ENCODE peak calls at places on chromosomes 13 and 19, in five cellular contexts. One of them, this sample, is unnamed.

GRCh38 chr19:8635422-8635821 is 5.0 kb downstream of the NFILZ start:
- DNase-seq in MCF 10A: peak; percentile 14
- DNase-seq in breast epithelium: no peak
- DNase-seq in uterus: no peak
- DNase-seq in AG04450: no peak
- DNase-seq in this sample: no peak

GRCh38 chr13:20669162-20669561 is 34.3 kb upstream of the IL17D start:
- DNase-seq in AG04450: no peak
- DNase-seq in uterus: no peak
- DNase-seq in MCF 10A: no peak
- DNase-seq in breast epithelium: no peak
- DNase-seq in this sample: no peak

GRCh38 chr13:97810152-97810551 is 143.3 kb upstream of the IPO5 start:
- DNase-seq in MCF 10A: peak; percentile 48
- DNase-seq in breast epithelium: no peak
- DNase-seq in AG04450: no peak
- DNase-seq in uterus: no peak
- DNase-seq in this sample: no peak

GRCh38 chr19:5679289-5680082 is 830 bp downstream of the MICOS13 start:
- DNase-seq in MCF 10A: no peak
- DNase-seq in breast epithelium: no peak
- DNase-seq in AG04450: no peak
- DNase-seq in uterus: no peak
- DNase-seq in this sample: no peak

GRCh38 chr19:11995174-11995573 is 30.3 kb downstream of the ZNF763 start:
- DNase-seq in AG04450: no peak
- DNase-seq in breast epithelium: no peak
- DNase-seq in MCF 10A: no peak
- DNase-seq in uterus: no peak
- DNase-seq in this sample: no peak

GRCh38 chr13:51764184-51765141 is 39.5 kb downstream of the DHRS12 start:
- DNase-seq in breast epithelium: no peak
- DNase-seq in AG04450: peak; percentile 77
- DNase-seq in MCF 10A: no peak
- DNase-seq in uterus: peak; percentile 60
- DNase-seq in this sample: peak; percentile 81

GRCh38 chr19:20365146-20365545 is 198.1 kb downstream of the ZNF486 start:
- DNase-seq in MCF 10A: no peak
- DNase-seq in uterus: peak; percentile 77
- DNase-seq in AG04450: no peak
- DNase-seq in breast epithelium: no peak
- DNase-seq in this sample: no peak

GRCh38 chr19:1079566-1080111 is 12.7 kb downstream of the ARHGAP45 start:
- DNase-seq in uterus: no peak
- DNase-seq in breast epithelium: no peak
- DNase-seq in AG04450: no peak
- DNase-seq in MCF 10A: no peak
- DNase-seq in this sample: no peak

GRCh38 chr19:43997631-43998290 is 5.0 kb upstream of the ZNF230 start:
- DNase-seq in MCF 10A: peak; percentile 45
- DNase-seq in breast epithelium: no peak
- DNase-seq in AG04450: no peak
- DNase-seq in uterus: no peak
- DNase-seq in this sample: no peak

GRCh38 chr19:38852231-38853044 is 2.7 kb upstream of the HNRNPL start:
- DNase-seq in uterus: peak; percentile 63
- DNase-seq in AG04450: no peak
- DNase-seq in breast epithelium: peak; percentile 68
- DNase-seq in MCF 10A: peak; percentile 58
- DNase-seq in this sample: peak; percentile 46

GRCh38 chr13:64274481-64275217 is 2859.0 kb upstream of the PCDH20 start:
- DNase-seq in uterus: no peak
- DNase-seq in AG04450: peak; percentile 0
- DNase-seq in breast epithelium: no peak
- DNase-seq in MCF 10A: no peak
- DNase-seq in this sample: no peak

GRCh38 chr19:55066107-55066709 is 3.3 kb upstream of the RDH13 start:
- DNase-seq in breast epithelium: no peak
- DNase-seq in AG04450: no peak
- DNase-seq in uterus: no peak
- DNase-seq in MCF 10A: peak; percentile 27
- DNase-seq in this sample: no peak

GRCh38 chr19:34104099-34104498 is 68.2 kb upstream of the LSM14A start:
- DNase-seq in breast epithelium: no peak
- DNase-seq in AG04450: no peak
- DNase-seq in MCF 10A: no peak
- DNase-seq in uterus: no peak
- DNase-seq in this sample: no peak
- TF ChIP-seq CTCF in breast epithelium: no peak
- TF ChIP-seq CTCF in AG04450: no peak
- TF ChIP-seq CTCF in MCF 10A: no peak
- TF ChIP-seq CTCF in uterus: no peak
- TF ChIP-seq CTCF in this sample: no peak

DNA sequence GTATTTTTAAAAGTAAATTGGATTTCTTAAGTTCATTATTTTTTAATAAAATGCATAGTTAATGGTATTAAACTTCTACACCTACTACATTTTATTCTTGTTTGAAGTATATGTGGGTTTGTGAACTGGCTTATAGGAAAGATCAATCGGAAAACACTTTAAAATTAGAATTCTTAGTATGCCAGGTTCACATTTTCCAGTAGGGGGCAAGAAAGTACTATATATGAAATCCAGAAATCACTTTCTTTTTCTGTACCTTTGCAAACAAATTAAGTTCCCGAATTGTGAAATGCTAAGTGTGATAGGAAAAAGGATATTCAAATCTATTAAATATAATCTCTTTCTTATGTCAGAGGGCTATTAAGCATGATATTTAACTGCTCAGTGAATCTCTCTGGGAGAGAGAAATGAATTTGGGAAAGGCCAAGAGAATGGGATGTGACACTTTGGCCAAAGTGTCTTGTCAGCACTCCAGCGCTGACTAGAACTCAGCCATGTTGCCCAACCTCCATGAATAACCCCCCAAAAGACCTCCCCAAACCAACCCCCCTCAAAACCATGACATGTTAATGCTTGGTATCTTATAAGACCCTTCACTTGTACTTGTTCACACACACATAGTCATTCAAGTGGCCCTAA is 122.6 kb upstream of the SLC10A2 start:
- DNase-seq in uterus: no peak
- DNase-seq in AG04450: no peak
- DNase-seq in breast epithelium: no peak
- DNase-seq in MCF 10A: peak; percentile 48
- DNase-seq in this sample: no peak
- TF ChIP-seq CTCF in uterus: no peak
- TF ChIP-seq CTCF in AG04450: peak; percentile 32
- TF ChIP-seq CTCF in breast epithelium: no peak
- TF ChIP-seq CTCF in MCF 10A: peak; percentile 54
- TF ChIP-seq CTCF in this sample: peak; percentile 21

GRCh38 chr13:84985860-84986259 is 813.4 kb downstream of the SLITRK6 start:
- DNase-seq in AG04450: no peak
- DNase-seq in breast epithelium: no peak
- DNase-seq in uterus: no peak
- DNase-seq in MCF 10A: no peak
- DNase-seq in this sample: no peak
- TF ChIP-seq CTCF in AG04450: peak; percentile 29
- TF ChIP-seq CTCF in breast epithelium: no peak
- TF ChIP-seq CTCF in uterus: no peak
- TF ChIP-seq CTCF in MCF 10A: no peak
- TF ChIP-seq CTCF in this sample: no peak

GRCh38 chr13:43584711-43585110 is 202.1 kb downstream of the ENOX1 start:
- DNase-seq in uterus: no peak
- DNase-seq in breast epithelium: no peak
- DNase-seq in MCF 10A: no peak
- DNase-seq in AG04450: no peak
- DNase-seq in this sample: no peak
- TF ChIP-seq CTCF in uterus: no peak
- TF ChIP-seq CTCF in breast epithelium: no peak
- TF ChIP-seq CTCF in MCF 10A: no peak
- TF ChIP-seq CTCF in AG04450: no peak
- TF ChIP-seq CTCF in this sample: no peak

GRCh38 chr19:13804830-13805683 is 9.8 kb downstream of the ZSWIM4 start:
- DNase-seq in AG04450: no peak
- DNase-seq in breast epithelium: no peak
- DNase-seq in MCF 10A: no peak
- DNase-seq in uterus: no peak
- DNase-seq in this sample: no peak
- TF ChIP-seq CTCF in AG04450: peak; percentile 15
- TF ChIP-seq CTCF in breast epithelium: no peak
- TF ChIP-seq CTCF in MCF 10A: no peak
- TF ChIP-seq CTCF in uterus: peak; percentile 31
- TF ChIP-seq CTCF in this sample: no peak

GRCh38 chr19:35739275-35740107 is 2.8 kb downstream of the IGFLR1 start:
- DNase-seq in AG04450: no peak
- DNase-seq in uterus: no peak
- DNase-seq in breast epithelium: no peak
- DNase-seq in MCF 10A: no peak
- DNase-seq in this sample: no peak
- TF ChIP-seq CTCF in AG04450: no peak
- TF ChIP-seq CTCF in uterus: no peak
- TF ChIP-seq CTCF in breast epithelium: no peak
- TF ChIP-seq CTCF in MCF 10A: no peak
- TF ChIP-seq CTCF in this sample: no peak

GRCh38 chr19:16389848-16390247 is 65.2 kb downstream of the KLF2 start:
- DNase-seq in breast epithelium: no peak
- DNase-seq in uterus: no peak
- DNase-seq in AG04450: no peak
- DNase-seq in MCF 10A: no peak
- DNase-seq in this sample: no peak

GRCh38 chr19:16394681-16395375 is 70.2 kb downstream of the KLF2 start:
- DNase-seq in breast epithelium: no peak
- DNase-seq in uterus: no peak
- DNase-seq in AG04450: no peak
- DNase-seq in MCF 10A: no peak
- DNase-seq in this sample: no peak

GRCh38 chr19:16391301-16392055 is 66.9 kb downstream of the KLF2 start:
- DNase-seq in MCF 10A: no peak
- DNase-seq in AG04450: no peak
- DNase-seq in uterus: no peak
- DNase-seq in breast epithelium: no peak
- DNase-seq in this sample: no peak

GRCh38 chr19:16397791-16398529 is 73.3 kb downstream of the KLF2 start:
- DNase-seq in MCF 10A: no peak
- DNase-seq in uterus: no peak
- DNase-seq in AG04450: no peak
- DNase-seq in breast epithelium: no peak
- DNase-seq in this sample: peak; percentile 64

DNA sequence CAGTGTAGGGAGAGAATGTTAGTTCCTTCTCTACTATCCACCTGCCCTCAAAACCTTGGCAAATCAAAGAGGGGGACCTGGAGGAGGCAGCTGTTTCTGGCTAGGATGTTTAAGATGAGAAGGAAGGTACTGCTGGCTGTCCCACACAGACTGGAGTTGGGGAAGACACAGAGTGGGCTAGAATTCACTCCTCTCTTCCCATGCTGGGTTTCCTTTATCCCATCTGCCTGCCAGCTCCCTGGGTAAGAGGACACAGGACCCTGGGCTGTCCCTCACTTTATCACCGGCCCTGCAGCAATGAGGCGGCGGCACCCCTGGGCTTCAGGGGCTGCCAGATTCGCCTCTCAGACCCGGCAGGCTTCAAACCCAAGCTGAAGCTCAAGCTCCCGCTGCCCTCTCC is 69.5 kb downstream of the KLF2 start:
- DNase-seq in uterus: no peak
- DNase-seq in AG04450: no peak
- DNase-seq in MCF 10A: no peak
- DNase-seq in breast epithelium: no peak
- DNase-seq in this sample: no peak
- TF ChIP-seq CTCF in uterus: no peak
- TF ChIP-seq CTCF in AG04450: no peak
- TF ChIP-seq CTCF in MCF 10A: no peak
- TF ChIP-seq CTCF in breast epithelium: no peak
- TF ChIP-seq CTCF in this sample: no peak

GRCh38 chr13:39049274-39049673 is 11.0 kb downstream of the NHLRC3 start:
- DNase-seq in MCF 10A: no peak
- DNase-seq in uterus: no peak
- DNase-seq in breast epithelium: no peak
- DNase-seq in AG04450: no peak
- DNase-seq in this sample: no peak

GRCh38 chr13:39052944-39053343 is 14.7 kb downstream of the NHLRC3 start:
- DNase-seq in MCF 10A: no peak
- DNase-seq in uterus: no peak
- DNase-seq in breast epithelium: no peak
- DNase-seq in AG04450: no peak
- DNase-seq in this sample: no peak

GRCh38 chr13:39054112-39054511 is 15.9 kb downstream of the NHLRC3 start:
- DNase-seq in uterus: no peak
- DNase-seq in AG04450: no peak
- DNase-seq in breast epithelium: no peak
- DNase-seq in MCF 10A: no peak
- DNase-seq in this sample: no peak

GRCh38 chr13:39048806-39049205 is 10.6 kb downstream of the NHLRC3 start:
- DNase-seq in MCF 10A: no peak
- DNase-seq in breast epithelium: no peak
- DNase-seq in AG04450: no peak
- DNase-seq in uterus: no peak
- DNase-seq in this sample: no peak

GRCh38 chr13:39051157-39051556 is 12.9 kb downstream of the NHLRC3 start:
- DNase-seq in uterus: no peak
- DNase-seq in breast epithelium: no peak
- DNase-seq in AG04450: no peak
- DNase-seq in MCF 10A: peak; percentile 45
- DNase-seq in this sample: no peak
- TF ChIP-seq CTCF in uterus: peak; percentile 23
- TF ChIP-seq CTCF in breast epithelium: no peak
- TF ChIP-seq CTCF in AG04450: peak; percentile 53
- TF ChIP-seq CTCF in MCF 10A: peak; percentile 51
- TF ChIP-seq CTCF in this sample: peak; percentile 35

DNA sequence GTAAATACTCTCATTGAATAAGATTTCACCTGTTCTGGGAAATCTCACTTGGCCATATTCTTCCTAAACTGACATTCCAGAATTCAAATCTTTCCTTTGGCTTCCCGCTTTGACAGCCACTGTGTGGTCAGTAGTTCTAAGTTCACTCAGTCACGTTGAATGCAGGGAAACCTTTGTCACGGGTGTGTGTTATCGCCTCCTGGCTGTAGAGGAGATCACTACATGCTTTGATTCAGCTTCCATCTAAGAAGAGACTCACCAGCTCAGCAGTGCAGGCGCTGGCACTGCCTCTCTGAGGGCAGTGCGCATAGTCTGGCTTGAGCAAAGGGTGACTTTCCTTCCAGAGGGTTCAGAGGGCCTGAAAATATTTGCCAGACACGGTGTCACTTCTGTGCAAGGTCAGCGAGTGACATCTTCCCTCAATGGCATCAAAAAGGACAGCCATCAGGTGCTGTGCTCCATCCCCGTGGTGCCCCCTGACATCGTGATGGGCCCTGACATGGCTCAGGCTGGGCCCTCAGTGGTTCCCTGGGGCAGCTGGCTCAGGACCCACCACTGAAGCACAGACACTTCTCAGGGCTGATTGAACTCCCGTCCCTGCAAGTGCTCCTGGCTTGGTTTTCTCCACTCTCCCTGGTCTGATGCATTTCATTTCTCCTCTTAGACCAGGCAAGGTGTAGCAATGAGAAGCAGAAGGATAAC is 635.4 kb upstream of the ARGLU1 start:
- DNase-seq in AG04450: no peak
- DNase-seq in MCF 10A: peak; percentile 30
- DNase-seq in uterus: no peak
- DNase-seq in breast epithelium: no peak
- DNase-seq in this sample: no peak
- TF ChIP-seq CTCF in AG04450: peak; percentile 44
- TF ChIP-seq CTCF in MCF 10A: peak; percentile 33
- TF ChIP-seq CTCF in uterus: peak; percentile 13
- TF ChIP-seq CTCF in breast epithelium: no peak
- TF ChIP-seq CTCF in this sample: no peak